ENCODE peak calls at places on chromosomes 3 and 15, in five cellular contexts. One of them, this sample, is unnamed.

GRCh38 chr15:66163553-66163952 is 90.0 kb downstream of the MEGF11 start:
- DNase-seq in SK-N-SH: no peak
- DNase-seq in K562: no peak
- DNase-seq in GM12878: no peak
- DNase-seq in HepG2: no peak
- DNase-seq in this sample: no peak

GRCh38 chr3:190070623-190071347 is 49.9 kb downstream of the P3H2 start:
- DNase-seq in SK-N-SH: no peak
- DNase-seq in K562: no peak
- DNase-seq in GM12878: no peak
- DNase-seq in HepG2: peak; percentile 6
- DNase-seq in this sample: no peak

GRCh38 chr3:4749567-4750002 is 229.7 kb upstream of the BHLHE40 start:
- DNase-seq in SK-N-SH: no peak
- DNase-seq in K562: no peak
- DNase-seq in GM12878: no peak
- DNase-seq in HepG2: no peak
- DNase-seq in this sample: no peak

GRCh38 chr3:97950360-97950759 is 21.9 kb downstream of the RIOX2 start:
- DNase-seq in SK-N-SH: no peak
- DNase-seq in K562: no peak
- DNase-seq in GM12878: no peak
- DNase-seq in HepG2: no peak
- DNase-seq in this sample: no peak

GRCh38 chr3:187002915-187003314 is 72.6 kb downstream of the ST6GAL1 start:
- DNase-seq in SK-N-SH: no peak
- DNase-seq in K562: no peak
- DNase-seq in GM12878: no peak
- DNase-seq in HepG2: no peak
- DNase-seq in this sample: no peak

GRCh38 chr3:29065211-29065785 is 215.6 kb upstream of the RBMS3 start:
- DNase-seq in SK-N-SH: peak; percentile 19
- DNase-seq in K562: no peak
- DNase-seq in GM12878: no peak
- DNase-seq in HepG2: no peak
- DNase-seq in this sample: peak; percentile 34

GRCh38 chr15:69597061-69597592 is 144.5 kb downstream of the RPLP1 start:
- DNase-seq in SK-N-SH: no peak
- DNase-seq in K562: no peak
- DNase-seq in GM12878: no peak
- DNase-seq in HepG2: no peak
- DNase-seq in this sample: no peak

GRCh38 chr3:66655673-66656072 is 154.9 kb upstream of the LRIG1 start:
- DNase-seq in SK-N-SH: no peak
- DNase-seq in K562: no peak
- DNase-seq in GM12878: no peak
- DNase-seq in HepG2: peak; percentile 71
- DNase-seq in this sample: no peak

GRCh38 chr15:61383421-61383820 is 154.3 kb upstream of the RORA start:
- DNase-seq in SK-N-SH: no peak
- DNase-seq in K562: no peak
- DNase-seq in GM12878: no peak
- DNase-seq in HepG2: no peak
- DNase-seq in this sample: no peak

GRCh38 chr3:55641914-55642313 is 154.8 kb upstream of the WNT5A start:
- DNase-seq in SK-N-SH: no peak
- DNase-seq in K562: no peak
- DNase-seq in GM12878: no peak
- DNase-seq in HepG2: no peak
- DNase-seq in this sample: no peak

GRCh38 chr3:140378571-140379340 is 299.1 kb upstream of the TRIM42 start:
- DNase-seq in SK-N-SH: no peak
- DNase-seq in K562: no peak
- DNase-seq in GM12878: no peak
- DNase-seq in HepG2: no peak
- DNase-seq in this sample: no peak

GRCh38 chr15:93040288-93041158 is 48.5 kb downstream of the RGMA start:
- DNase-seq in SK-N-SH: peak; percentile 4
- DNase-seq in K562: no peak
- DNase-seq in GM12878: no peak
- DNase-seq in HepG2: no peak
- DNase-seq in this sample: no peak

GRCh38 chr3:116444819-116445290 is 432 bp downstream of the LSAMP start:
- DNase-seq in SK-N-SH: peak; percentile 59
- DNase-seq in K562: no peak
- DNase-seq in GM12878: no peak
- DNase-seq in HepG2: no peak
- DNase-seq in this sample: peak; percentile 20

GRCh38 chr3:127940116-127940515 is 25.1 kb downstream of the KBTBD12 start:
- DNase-seq in SK-N-SH: no peak
- DNase-seq in K562: no peak
- DNase-seq in GM12878: no peak
- DNase-seq in HepG2: no peak
- DNase-seq in this sample: no peak

GRCh38 chr3:167684389-167684993 is 30.7 kb upstream of the WDR49 start:
- DNase-seq in SK-N-SH: peak; percentile 41
- DNase-seq in K562: peak; percentile 39
- DNase-seq in GM12878: no peak
- DNase-seq in HepG2: peak; percentile 64
- DNase-seq in this sample: peak; percentile 44

GRCh38 chr3:73868688-73869315 is 244.1 kb upstream of the PDZRN3 start:
- DNase-seq in SK-N-SH: peak; percentile 48
- DNase-seq in K562: no peak
- DNase-seq in GM12878: no peak
- DNase-seq in HepG2: peak; percentile 12
- DNase-seq in this sample: peak; percentile 23

GRCh38 chr3:25441234-25441856 is 13.3 kb downstream of the RARB start:
- DNase-seq in SK-N-SH: no peak
- DNase-seq in K562: peak; percentile 72
- DNase-seq in GM12878: no peak
- DNase-seq in HepG2: no peak
- DNase-seq in this sample: no peak

GRCh38 chr15:45181491-45182285 is 6.1 kb downstream of the SHF start:
- DNase-seq in SK-N-SH: peak; percentile 64
- DNase-seq in K562: no peak
- DNase-seq in GM12878: no peak
- DNase-seq in HepG2: no peak
- DNase-seq in this sample: no peak

GRCh38 chr3:10547413-10547812 is 42.0 kb upstream of the ATP2B2 start:
- DNase-seq in SK-N-SH: no peak
- DNase-seq in K562: no peak
- DNase-seq in GM12878: no peak
- DNase-seq in HepG2: no peak
- DNase-seq in this sample: no peak

GRCh38 chr15:38944551-38944950 is 379.9 kb upstream of the RASGRP1 start:
- DNase-seq in SK-N-SH: no peak
- DNase-seq in K562: no peak
- DNase-seq in GM12878: no peak
- DNase-seq in HepG2: no peak
- DNase-seq in this sample: no peak

GRCh38 chr15:68340711-68341671 is 63.4 kb downstream of the FEM1B start:
- DNase-seq in SK-N-SH: no peak
- DNase-seq in K562: no peak
- DNase-seq in GM12878: no peak
- DNase-seq in HepG2: no peak
- DNase-seq in this sample: no peak

GRCh38 chr3:73520931-73521461 is 103.7 kb downstream of the PDZRN3 start:
- DNase-seq in SK-N-SH: no peak
- DNase-seq in K562: no peak
- DNase-seq in GM12878: no peak
- DNase-seq in HepG2: no peak
- DNase-seq in this sample: no peak

GRCh38 chr3:114214542-114215341 is 22.6 kb downstream of the ZNF80 start:
- DNase-seq in SK-N-SH: no peak
- DNase-seq in K562: no peak
- DNase-seq in GM12878: no peak
- DNase-seq in HepG2: no peak
- DNase-seq in this sample: no peak

GRCh38 chr3:114213262-114213668 is 24.1 kb downstream of the ZNF80 start:
- DNase-seq in SK-N-SH: no peak
- DNase-seq in K562: no peak
- DNase-seq in GM12878: no peak
- DNase-seq in HepG2: no peak
- DNase-seq in this sample: no peak

GRCh38 chr3:114212646-114213045 is 24.7 kb downstream of the ZNF80 start:
- DNase-seq in SK-N-SH: no peak
- DNase-seq in K562: no peak
- DNase-seq in GM12878: no peak
- DNase-seq in HepG2: no peak
- DNase-seq in this sample: no peak

GRCh38 chr3:114216186-114216970 is 21.0 kb downstream of the ZNF80 start:
- DNase-seq in SK-N-SH: no peak
- DNase-seq in K562: no peak
- DNase-seq in GM12878: no peak
- DNase-seq in HepG2: no peak
- DNase-seq in this sample: no peak

DNA sequence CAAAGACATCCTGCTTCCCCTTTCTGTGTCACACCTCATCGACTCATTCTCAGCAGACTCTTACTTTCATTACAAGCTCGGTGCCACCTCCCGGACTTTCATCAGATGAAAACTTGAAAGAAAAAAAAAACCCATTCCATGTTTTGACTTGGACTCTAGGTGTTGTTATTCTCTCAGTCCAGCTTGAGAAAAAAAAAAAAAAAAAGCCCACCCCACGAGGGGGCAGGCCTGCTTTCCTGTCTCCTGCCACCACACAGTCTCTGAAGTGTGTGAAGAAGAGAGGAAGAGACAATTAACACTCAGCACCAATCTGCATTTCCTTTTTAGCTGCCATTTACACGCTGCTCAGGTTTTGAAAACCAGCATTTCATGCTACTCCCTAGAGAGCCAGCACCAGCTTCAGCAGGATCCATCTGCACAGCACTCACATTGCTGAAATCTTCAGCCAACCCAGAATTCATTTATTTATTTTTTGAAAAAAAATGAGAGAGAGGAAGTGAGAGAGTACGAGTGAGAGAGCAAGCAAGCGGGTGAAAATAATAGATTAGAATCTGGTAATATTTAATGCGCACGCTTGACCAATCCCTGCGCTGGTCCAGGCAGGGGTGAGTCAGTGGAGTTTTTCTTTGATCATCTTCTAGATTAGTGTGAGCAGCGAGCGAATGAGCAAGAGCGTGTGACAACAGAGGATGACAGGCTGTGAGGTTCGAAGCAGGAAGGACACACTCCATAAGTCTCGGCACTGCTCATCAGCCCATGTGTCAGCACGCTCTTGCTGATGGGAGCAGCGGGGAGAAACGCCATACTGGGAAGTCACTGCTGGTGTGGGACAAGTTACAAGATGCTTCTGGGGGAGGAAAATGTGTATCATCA is 23.5 kb downstream of the ZNF80 start:
- DNase-seq in SK-N-SH: peak; percentile 35
- DNase-seq in K562: no peak
- DNase-seq in GM12878: peak; percentile 84
- DNase-seq in HepG2: no peak
- DNase-seq in this sample: peak; percentile 36
- TF ChIP-seq FOXM1 in SK-N-SH: no peak
- TF ChIP-seq FOXM1 in K562: no peak
- TF ChIP-seq FOXM1 in GM12878: peak; percentile 56
- TF ChIP-seq FOXM1 in HepG2: no peak
- TF ChIP-seq FOXM1 in this sample: no peak

GRCh38 chr3:175585898-175586297 is 726.8 kb downstream of the NAALADL2 start:
- DNase-seq in SK-N-SH: no peak
- DNase-seq in K562: no peak
- DNase-seq in GM12878: no peak
- DNase-seq in HepG2: no peak
- DNase-seq in this sample: no peak
- TF ChIP-seq FOXM1 in SK-N-SH: no peak
- TF ChIP-seq FOXM1 in K562: no peak
- TF ChIP-seq FOXM1 in GM12878: no peak
- TF ChIP-seq FOXM1 in HepG2: no peak
- TF ChIP-seq FOXM1 in this sample: no peak

DNA sequence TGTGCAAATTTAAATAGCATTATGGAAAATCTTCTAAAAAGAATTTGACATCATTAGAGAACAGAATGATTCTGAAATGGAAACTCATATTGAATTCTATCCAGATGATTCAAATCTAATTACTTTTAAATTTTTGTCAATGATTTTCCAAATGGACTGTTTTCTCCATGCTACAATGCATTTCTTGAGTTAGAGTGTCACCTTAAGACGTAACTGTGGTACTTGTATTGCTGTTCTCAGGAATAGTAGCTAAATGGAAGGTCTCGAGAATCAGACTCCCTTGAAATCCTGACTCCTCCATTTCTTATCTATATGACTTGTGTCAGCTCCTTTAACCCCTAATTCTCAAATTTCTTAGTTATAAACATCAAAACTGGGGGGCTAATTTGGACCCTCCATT is 102.3 kb downstream of the P2RY1 start:
- DNase-seq in SK-N-SH: no peak
- DNase-seq in K562: no peak
- DNase-seq in GM12878: no peak
- DNase-seq in HepG2: no peak
- DNase-seq in this sample: no peak
- TF ChIP-seq FOXM1 in SK-N-SH: no peak
- TF ChIP-seq FOXM1 in K562: no peak
- TF ChIP-seq FOXM1 in GM12878: no peak
- TF ChIP-seq FOXM1 in HepG2: no peak
- TF ChIP-seq FOXM1 in this sample: no peak

DNA sequence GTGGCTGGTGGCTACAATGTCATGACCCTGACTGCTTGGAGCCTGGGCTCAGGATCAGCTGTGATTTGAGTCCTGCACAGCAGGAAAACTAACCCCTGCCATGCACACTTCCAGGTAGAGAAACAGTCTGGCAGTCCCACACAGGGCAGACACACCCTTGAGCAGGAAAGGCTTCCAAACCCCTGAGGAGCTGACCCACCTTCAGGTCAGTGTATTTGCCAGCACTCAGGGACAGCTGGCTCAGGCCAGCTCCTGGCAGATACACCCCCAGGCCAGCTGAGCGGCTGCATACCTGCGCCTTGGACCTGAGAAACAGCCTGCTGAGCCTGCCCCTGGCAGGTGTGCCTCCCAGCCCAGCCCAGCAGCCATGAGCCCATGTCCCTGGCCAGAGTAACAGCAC is 22.2 kb upstream of the CDAN1 start:
- DNase-seq in SK-N-SH: no peak
- DNase-seq in K562: no peak
- DNase-seq in GM12878: no peak
- DNase-seq in HepG2: no peak
- DNase-seq in this sample: no peak
- TF ChIP-seq FOXM1 in SK-N-SH: no peak
- TF ChIP-seq FOXM1 in K562: no peak
- TF ChIP-seq FOXM1 in GM12878: no peak
- TF ChIP-seq FOXM1 in HepG2: no peak
- TF ChIP-seq FOXM1 in this sample: no peak

GRCh38 chr15:64004582-64004981 is 41.7 kb downstream of the DAPK2 start:
- DNase-seq in SK-N-SH: no peak
- DNase-seq in K562: peak; percentile 54
- DNase-seq in GM12878: no peak
- DNase-seq in HepG2: peak; percentile 58
- DNase-seq in this sample: no peak
- TF ChIP-seq FOXM1 in SK-N-SH: no peak
- TF ChIP-seq FOXM1 in K562: no peak
- TF ChIP-seq FOXM1 in GM12878: no peak
- TF ChIP-seq FOXM1 in HepG2: no peak
- TF ChIP-seq FOXM1 in this sample: no peak

GRCh38 chr3:52866427-52866826 is 30.9 kb downstream of the STIMATE start:
- DNase-seq in SK-N-SH: no peak
- DNase-seq in K562: no peak
- DNase-seq in GM12878: no peak
- DNase-seq in HepG2: no peak
- DNase-seq in this sample: no peak
- TF ChIP-seq FOXM1 in SK-N-SH: no peak
- TF ChIP-seq FOXM1 in K562: no peak
- TF ChIP-seq FOXM1 in GM12878: no peak
- TF ChIP-seq FOXM1 in HepG2: no peak
- TF ChIP-seq FOXM1 in this sample: no peak

This sample was measured in HEK293T.